ENCODE peak calls at places on chromosomes 12 and 14, in five cellular contexts. One of them, this sample, is unnamed.

GRCh38 chr14:90599748-90600507 is 203.1 kb downstream of the CALM1 start:
- DNase-seq in dorsolateral prefrontal cortex: peak; percentile 58
- DNase-seq in MM.1S: no peak
- DNase-seq in WTC11: no peak
- DNase-seq in A673: peak; percentile 30
- DNase-seq in this sample: peak; percentile 5

GRCh38 chr14:105059917-105060565 is 5.2 kb downstream of the GPR132 start:
- DNase-seq in dorsolateral prefrontal cortex: no peak
- DNase-seq in MM.1S: no peak
- DNase-seq in WTC11: no peak
- DNase-seq in A673: no peak
- DNase-seq in this sample: peak; percentile 49

GRCh38 chr14:76812093-76812421 is 625 bp downstream of the ANGEL1 start:
- DNase-seq in dorsolateral prefrontal cortex: peak; percentile 38
- DNase-seq in MM.1S: peak; percentile 27
- DNase-seq in WTC11: no peak
- DNase-seq in A673: no peak
- DNase-seq in this sample: peak; percentile 21

GRCh38 chr14:100574642-100575031 is 12.6 kb downstream of the BEGAIN start:
- DNase-seq in dorsolateral prefrontal cortex: no peak
- DNase-seq in MM.1S: no peak
- DNase-seq in WTC11: no peak
- DNase-seq in A673: no peak
- DNase-seq in this sample: no peak

GRCh38 chr14:94163806-94164205 is 10.3 kb upstream of the PPP4R4 start:
- DNase-seq in dorsolateral prefrontal cortex: no peak
- DNase-seq in MM.1S: no peak
- DNase-seq in WTC11: no peak
- DNase-seq in A673: no peak
- DNase-seq in this sample: no peak

GRCh38 chr12:64468966-64469365 is 17.0 kb downstream of the TBK1 start:
- DNase-seq in dorsolateral prefrontal cortex: no peak
- DNase-seq in MM.1S: no peak
- DNase-seq in WTC11: no peak
- DNase-seq in A673: no peak
- DNase-seq in this sample: no peak

GRCh38 chr14:85531594-85532391 is 1.8 kb downstream of the FLRT2 start:
- DNase-seq in dorsolateral prefrontal cortex: peak; percentile 9
- DNase-seq in MM.1S: no peak
- DNase-seq in WTC11: peak; percentile 68
- DNase-seq in A673: peak; percentile 96
- DNase-seq in this sample: peak; percentile 13

GRCh38 chr12:75699728-75700496 is 188.5 kb upstream of the KRR1 start:
- DNase-seq in dorsolateral prefrontal cortex: no peak
- DNase-seq in MM.1S: no peak
- DNase-seq in WTC11: no peak
- DNase-seq in A673: no peak
- DNase-seq in this sample: no peak

GRCh38 chr14:26190644-26191043 is 407.2 kb downstream of the NOVA1 start:
- DNase-seq in dorsolateral prefrontal cortex: no peak
- DNase-seq in MM.1S: no peak
- DNase-seq in WTC11: no peak
- DNase-seq in A673: no peak
- DNase-seq in this sample: no peak

GRCh38 chr14:36661506-36662257 is at the start of gene PAX9:
- DNase-seq in dorsolateral prefrontal cortex: no peak
- DNase-seq in MM.1S: peak; percentile 82
- DNase-seq in WTC11: peak; percentile 96
- DNase-seq in A673: peak; percentile 98
- DNase-seq in this sample: peak; percentile 62

GRCh38 chr12:73952304-73952703 is 585.3 kb upstream of the ATXN7L3B start:
- DNase-seq in dorsolateral prefrontal cortex: no peak
- DNase-seq in MM.1S: peak; percentile 30
- DNase-seq in WTC11: no peak
- DNase-seq in A673: no peak
- DNase-seq in this sample: no peak

GRCh38 chr12:107584523-107584922 is 101.1 kb upstream of the PWP1 start:
- DNase-seq in dorsolateral prefrontal cortex: no peak
- DNase-seq in MM.1S: no peak
- DNase-seq in WTC11: no peak
- DNase-seq in A673: no peak
- DNase-seq in this sample: no peak

GRCh38 chr12:1870086-1870485 is 48.4 kb downstream of the CACNA2D4 start:
- DNase-seq in dorsolateral prefrontal cortex: no peak
- DNase-seq in MM.1S: no peak
- DNase-seq in WTC11: no peak
- DNase-seq in A673: no peak
- DNase-seq in this sample: no peak

GRCh38 chr12:40907115-40907521 is 214.9 kb downstream of the CNTN1 start:
- DNase-seq in dorsolateral prefrontal cortex: no peak
- DNase-seq in MM.1S: no peak
- DNase-seq in WTC11: no peak
- DNase-seq in A673: no peak
- DNase-seq in this sample: no peak

GRCh38 chr14:62179367-62180018 is 417.3 kb downstream of the SNAPC1 start:
- DNase-seq in dorsolateral prefrontal cortex: peak; percentile 19
- DNase-seq in MM.1S: peak; percentile 47
- DNase-seq in WTC11: peak; percentile 73
- DNase-seq in A673: peak; percentile 92
- DNase-seq in this sample: peak; percentile 64
- TF ChIP-seq CTCF in dorsolateral prefrontal cortex: peak; percentile 66
- TF ChIP-seq CTCF in MM.1S: peak; percentile 48
- TF ChIP-seq CTCF in WTC11: peak; percentile 49
- TF ChIP-seq CTCF in A673: peak; percentile 79
- TF ChIP-seq CTCF in this sample: peak; percentile 46

GRCh38 chr14:75259510-75259855 is 19.1 kb upstream of the FOS start:
- DNase-seq in dorsolateral prefrontal cortex: no peak
- DNase-seq in MM.1S: no peak
- DNase-seq in WTC11: no peak
- DNase-seq in A673: peak; percentile 77
- DNase-seq in this sample: no peak
- TF ChIP-seq CTCF in dorsolateral prefrontal cortex: no peak
- TF ChIP-seq CTCF in MM.1S: no peak
- TF ChIP-seq CTCF in WTC11: no peak
- TF ChIP-seq CTCF in A673: peak; percentile 37
- TF ChIP-seq CTCF in this sample: no peak

GRCh38 chr12:110100315-110100970 is 23.7 kb upstream of the IFT81 start:
- DNase-seq in dorsolateral prefrontal cortex: peak; percentile 72
- DNase-seq in MM.1S: peak; percentile 30
- DNase-seq in WTC11: peak; percentile 79
- DNase-seq in A673: peak; percentile 87
- DNase-seq in this sample: peak; percentile 78

GRCh38 chr12:110104188-110104969 is 19.8 kb upstream of the IFT81 start:
- DNase-seq in dorsolateral prefrontal cortex: no peak
- DNase-seq in MM.1S: no peak
- DNase-seq in WTC11: no peak
- DNase-seq in A673: peak; percentile 19
- DNase-seq in this sample: no peak

GRCh38 chr12:110105159-110105558 is 19.0 kb upstream of the IFT81 start:
- DNase-seq in dorsolateral prefrontal cortex: no peak
- DNase-seq in MM.1S: no peak
- DNase-seq in WTC11: no peak
- DNase-seq in A673: no peak
- DNase-seq in this sample: no peak

GRCh38 chr12:110105961-110106540 is 18.1 kb upstream of the IFT81 start:
- DNase-seq in dorsolateral prefrontal cortex: no peak
- DNase-seq in MM.1S: no peak
- DNase-seq in WTC11: no peak
- DNase-seq in A673: no peak
- DNase-seq in this sample: no peak

GRCh38 chr12:110102255-110102654 is 21.9 kb upstream of the IFT81 start:
- DNase-seq in dorsolateral prefrontal cortex: no peak
- DNase-seq in MM.1S: peak; percentile 43
- DNase-seq in WTC11: peak; percentile 85
- DNase-seq in A673: peak; percentile 97
- DNase-seq in this sample: peak; percentile 71
- TF ChIP-seq CTCF in dorsolateral prefrontal cortex: peak; percentile 44
- TF ChIP-seq CTCF in MM.1S: peak; percentile 32
- TF ChIP-seq CTCF in WTC11: peak; percentile 33
- TF ChIP-seq CTCF in A673: peak; percentile 84
- TF ChIP-seq CTCF in this sample: peak; percentile 38

DNA sequence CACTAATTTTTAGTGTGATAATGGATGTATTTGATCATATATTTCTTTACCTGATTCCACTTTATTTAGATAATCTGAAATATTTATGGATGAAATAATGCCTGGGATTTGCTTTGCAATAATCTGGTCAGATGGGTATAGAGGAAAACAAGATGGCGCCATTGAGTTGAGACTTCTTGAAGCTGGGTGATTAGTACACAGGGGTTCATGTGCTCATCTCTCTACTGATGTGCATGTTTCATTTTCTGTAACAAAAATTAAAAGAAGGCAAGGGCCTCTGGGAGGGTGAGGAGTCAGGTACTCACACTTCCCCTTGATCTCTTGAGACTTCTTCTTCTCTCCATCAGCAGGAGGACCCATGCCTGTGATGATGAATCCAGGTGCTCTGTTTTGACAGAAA is 61.8 kb downstream of the GCH1 start:
- DNase-seq in dorsolateral prefrontal cortex: no peak
- DNase-seq in MM.1S: no peak
- DNase-seq in WTC11: no peak
- DNase-seq in A673: no peak
- DNase-seq in this sample: no peak
- TF ChIP-seq CTCF in dorsolateral prefrontal cortex: no peak
- TF ChIP-seq CTCF in MM.1S: no peak
- TF ChIP-seq CTCF in WTC11: no peak
- TF ChIP-seq CTCF in A673: no peak
- TF ChIP-seq CTCF in this sample: no peak

DNA sequence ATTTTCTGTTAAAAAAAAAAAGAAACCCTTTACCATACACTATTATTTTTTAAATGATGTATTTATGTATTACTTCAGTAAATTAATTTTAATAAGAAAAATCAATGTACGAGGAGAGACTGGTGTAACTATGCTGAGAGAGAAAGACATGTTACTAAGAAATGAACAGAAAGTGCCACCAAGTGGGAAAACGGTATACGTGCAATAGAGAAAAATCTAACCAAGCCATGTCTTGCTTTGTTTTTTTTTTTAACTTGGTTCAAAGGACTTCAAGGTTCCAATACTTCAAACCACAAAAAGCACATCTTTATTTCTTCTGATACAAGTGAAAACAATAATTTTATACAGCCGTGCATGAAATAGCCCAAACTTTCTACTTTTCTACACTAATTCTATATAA is 22.9 kb downstream of the NDUFA12 start:
- DNase-seq in dorsolateral prefrontal cortex: no peak
- DNase-seq in MM.1S: no peak
- DNase-seq in WTC11: no peak
- DNase-seq in A673: no peak
- DNase-seq in this sample: no peak
- TF ChIP-seq CTCF in dorsolateral prefrontal cortex: peak; percentile 54
- TF ChIP-seq CTCF in MM.1S: no peak
- TF ChIP-seq CTCF in WTC11: no peak
- TF ChIP-seq CTCF in A673: peak; percentile 43
- TF ChIP-seq CTCF in this sample: no peak

GRCh38 chr14:68143341-68143807 is 323.8 kb downstream of the RAD51B start:
- DNase-seq in dorsolateral prefrontal cortex: peak; percentile 22
- DNase-seq in MM.1S: no peak
- DNase-seq in WTC11: no peak
- DNase-seq in A673: peak; percentile 24
- DNase-seq in this sample: no peak

GRCh38 chr14:68145539-68145938 is 326.0 kb downstream of the RAD51B start:
- DNase-seq in dorsolateral prefrontal cortex: no peak
- DNase-seq in MM.1S: no peak
- DNase-seq in WTC11: no peak
- DNase-seq in A673: no peak
- DNase-seq in this sample: no peak

GRCh38 chr14:68144051-68144681 is 324.6 kb downstream of the RAD51B start:
- DNase-seq in dorsolateral prefrontal cortex: no peak
- DNase-seq in MM.1S: no peak
- DNase-seq in WTC11: no peak
- DNase-seq in A673: no peak
- DNase-seq in this sample: no peak

GRCh38 chr14:68146812-68147211 is 327.2 kb downstream of the RAD51B start:
- DNase-seq in dorsolateral prefrontal cortex: no peak
- DNase-seq in MM.1S: no peak
- DNase-seq in WTC11: no peak
- DNase-seq in A673: peak; percentile 49
- DNase-seq in this sample: no peak

GRCh38 chr14:68145036-68145435 is 325.5 kb downstream of the RAD51B start:
- DNase-seq in dorsolateral prefrontal cortex: no peak
- DNase-seq in MM.1S: no peak
- DNase-seq in WTC11: no peak
- DNase-seq in A673: no peak
- DNase-seq in this sample: no peak
- TF ChIP-seq CTCF in dorsolateral prefrontal cortex: no peak
- TF ChIP-seq CTCF in MM.1S: no peak
- TF ChIP-seq CTCF in WTC11: no peak
- TF ChIP-seq CTCF in A673: no peak
- TF ChIP-seq CTCF in this sample: no peak

GRCh38 chr14:34875031-34875922 is at the start of gene BAZ1A:
- DNase-seq in dorsolateral prefrontal cortex: peak; percentile 4
- DNase-seq in MM.1S: peak; percentile 42
- DNase-seq in WTC11: no peak
- DNase-seq in A673: peak; percentile 96
- DNase-seq in this sample: peak; percentile 40
- TF ChIP-seq CTCF in dorsolateral prefrontal cortex: no peak
- TF ChIP-seq CTCF in MM.1S: no peak
- TF ChIP-seq CTCF in WTC11: no peak
- TF ChIP-seq CTCF in A673: no peak
- TF ChIP-seq CTCF in this sample: no peak